ENCODE peak calls at places on chromosomes 5 and 9, in six cellular contexts. Q is ovary; X is HCT116; M is CD4-positive, CD25-positive, alpha-beta regulatory T cell; G is heart right ventricle; O is ascending aorta. Z is an unnamed sample. For H3K4me1, the result is how much of the 10 kb centered on the place peaks cover.

GRCh38 chr9:91207889-91208651 is 153.6 kb downstream of the AUH start:
- DNase-seq in Q (no peak), X (no peak), M (peak), G (no peak), O (no peak), Z (no peak)

GRCh38 chr5:126594077-126594476 is 942 bp downstream of the ALDH7A1 start:
- DNase-seq in Q (no peak), X (no peak), M (no peak), G (no peak), O (no peak), Z (no peak)

GRCh38 chr9:121649476-121650219 is 1.8 kb upstream of the DAB2IP start:
- DNase-seq in Q (no peak), X (no peak), M (no peak), G (no peak), O (no peak), Z (no peak)

GRCh38 chr9:81600631-81601030 is 88.7 kb downstream of the TLE1 start:
- DNase-seq in Q (no peak), X (no peak), M (no peak), G (no peak), O (no peak), Z (no peak)

GRCh38 chr5:94847019-94847418 is 228.6 kb downstream of the SLF1 start:
- DNase-seq in Q (no peak), X (no peak), M (no peak), G (no peak), O (no peak), Z (no peak)

GRCh38 chr9:72509053-72509452 is 12.4 kb upstream of the TMC1 start:
- DNase-seq in Q (no peak), X (no peak), M (no peak), G (no peak), O (no peak), Z (no peak)

GRCh38 chr9:18665947-18666346 is 192.0 kb downstream of the ADAMTSL1 start:
- DNase-seq in Q (no peak), X (no peak), M (no peak), G (no peak), O (no peak), Z (no peak)

GRCh38 chr9:113566712-113567071 is 103.2 kb downstream of the RGS3 start:
- DNase-seq in Q (peak), X (no peak), M (no peak), G (no peak), O (no peak), Z (no peak)

GRCh38 chr5:169632946-169633345 is 4.1 kb upstream of the DOCK2 start:
- DNase-seq in Q (no peak), X (no peak), M (no peak), G (no peak), O (no peak), Z (no peak)

GRCh38 chr5:179407191-179408175 is 62.2 kb upstream of the ADAMTS2 start:
- DNase-seq in Q (no peak), X (no peak), M (no peak), G (no peak), O (no peak), Z (no peak)

GRCh38 chr9:111965566-111966019 is 69.0 kb downstream of the UGCG start:
- DNase-seq in Q (no peak), X (peak), M (no peak), G (no peak), O (no peak), Z (no peak)

GRCh38 chr9:127180457-127181314 is 58.3 kb upstream of the ANGPTL2 start:
- DNase-seq in Q (peak), X (no peak), M (no peak), G (no peak), O (no peak), Z (no peak)

GRCh38 chr9:126375386-126375785 is 48.8 kb downstream of the MVB12B start:
- DNase-seq in Q (no peak), X (no peak), M (no peak), G (no peak), O (no peak), Z (no peak)

GRCh38 chr9:106717686-106718085 is 145.3 kb upstream of the ZNF462 start:
- DNase-seq in Q (no peak), X (peak), M (no peak), G (no peak), O (no peak), Z (no peak)

GRCh38 chr5:167294861-167295685 is 996.4 kb upstream of the WWC1 start:
- DNase-seq in Q (no peak), X (peak), M (no peak), G (no peak), O (no peak), Z (no peak)

GRCh38 chr5:123157797-123158528 is 68.9 kb downstream of the PRDM6 start:
- DNase-seq in Q (peak), X (peak), M (no peak), G (no peak), O (no peak), Z (no peak)

GRCh38 chr9:7119612-7120011 is 361.8 kb downstream of the KDM4C start:
- DNase-seq in Q (no peak), X (no peak), M (no peak), G (no peak), O (no peak), Z (no peak)

GRCh38 chr9:107174441-107174840 is 108.6 kb upstream of the RAD23B start:
- DNase-seq in Q (no peak), X (no peak), M (no peak), G (no peak), O (no peak), Z (no peak)

GRCh38 chr5:59786271-59786805 is 107.2 kb downstream of the PDE4D start:
- DNase-seq in Q (no peak), X (no peak), M (no peak), G (no peak), O (no peak), Z (no peak)

GRCh38 chr5:112649882-112650281 is 87.8 kb upstream of the APC start:
- DNase-seq in Q (no peak), X (no peak), M (no peak), G (no peak), O (no peak), Z (no peak)

GRCh38 chr9:33921967-33922895 is 105.3 kb downstream of the UBE2R2 start:
- DNase-seq in Q (no peak), X (peak), M (no peak), G (no peak), O (no peak), Z (no peak)

GRCh38 chr5:61768692-61769281 is 436.7 kb downstream of the ZSWIM6 start:
- DNase-seq in Q (no peak), X (peak), M (no peak), G (no peak), O (no peak), Z (no peak)

GRCh38 chr5:75623846-75624245 is 12.6 kb downstream of the ANKDD1B start:
- DNase-seq in Q (no peak), X (no peak), M (no peak), G (no peak), O (no peak), Z (no peak)

GRCh38 chr9:125829743-125830142 is 82.6 kb downstream of the PBX3 start:
- DNase-seq in Q (no peak), X (no peak), M (peak), G (no peak), O (no peak), Z (peak)

GRCh38 chr5:42570946-42571625 is 147.8 kb downstream of the GHR start:
- DNase-seq in Q (no peak), X (no peak), M (no peak), G (no peak), O (no peak), Z (no peak)

GRCh38 chr9:87113892-87114291 is 166.6 kb upstream of the GAS1 start:
- DNase-seq in Q (no peak), X (no peak), M (no peak), G (no peak), O (no peak), Z (no peak)

GRCh38 chr9:2227468-2227867 is 212.3 kb downstream of the SMARCA2 start:
- DNase-seq in Q (peak), X (no peak), M (no peak), G (no peak), O (no peak), Z (no peak)

GRCh38 chr5:166200532-166200931 is 2090.9 kb upstream of the WWC1 start:
- DNase-seq in Q (no peak), X (no peak), M (no peak), G (no peak), O (no peak), Z (no peak)

GRCh38 chr9:95065224-95065623 is 252.3 kb downstream of the FANCC start:
- DNase-seq in Q (no peak), X (no peak), M (no peak), G (no peak), O (no peak), Z (no peak)

GRCh38 chr9:4206718-4207117 is 93.2 kb downstream of the GLIS3 start:
- DNase-seq in Q (peak), X (no peak), M (no peak), G (no peak), O (no peak), Z (no peak)

GRCh38 chr5:173051746-173052145 is 4.4 kb upstream of the CREBRF start:
- DNase-seq in Q (no peak), X (no peak), M (no peak), G (no peak), O (no peak), Z (no peak)

GRCh38 chr5:127014573-127014972 is 15.8 kb downstream of the MARCHF3 start:
- DNase-seq in Q (no peak), X (no peak), M (no peak), G (no peak), O (no peak), Z (no peak)

GRCh38 chr9:3292311-3292710 is 233.5 kb downstream of the RFX3 start:
- DNase-seq in Q (no peak), X (no peak), M (no peak), G (no peak), O (no peak), Z (no peak)

GRCh38 chr5:137751869-137752491 is 2.2 kb downstream of the HNRNPA0 start:
- DNase-seq in Q (no peak), X (peak), M (peak), G (no peak), O (no peak), Z (no peak)
- H3K4me3 ChIP-seq in Q (peak), X (peak), M (peak), G (peak), O (peak), Z (peak)

GRCh38 chr9:134808393-134808792 is 72.2 kb upstream of the FCN2 start:
- DNase-seq in Q (no peak), X (no peak), M (no peak), G (no peak), O (no peak), Z (no peak)

GRCh38 chr9:134811079-134811672 is 69.4 kb upstream of the FCN2 start:
- DNase-seq in Q (no peak), X (no peak), M (no peak), G (no peak), O (no peak), Z (no peak)

GRCh38 chr9:134811673-134812668 is 68.6 kb upstream of the FCN2 start:
- DNase-seq in Q (no peak), X (no peak), M (no peak), G (no peak), O (no peak), Z (no peak)

GRCh38 chr9:134807726-134808125 is 72.9 kb upstream of the FCN2 start:
- DNase-seq in Q (no peak), X (no peak), M (no peak), G (no peak), O (no peak), Z (no peak)

GRCh38 chr9:134809296-134809695 is 71.3 kb upstream of the FCN2 start:
- DNase-seq in Q (no peak), X (no peak), M (no peak), G (no peak), O (no peak), Z (no peak)
- H3K27ac ChIP-seq in Q (no peak), X (no peak), M (no peak), G (no peak), O (no peak), Z (no peak)

GRCh38 chr5:148808864-148809642 is 17.4 kb upstream of the ADRB2 start:
- DNase-seq in Q (no peak), X (no peak), M (peak), G (no peak), O (no peak), Z (peak)

GRCh38 chr5:148810821-148811220 is 15.6 kb upstream of the ADRB2 start:
- DNase-seq in Q (no peak), X (no peak), M (no peak), G (no peak), O (no peak), Z (no peak)

GRCh38 chr5:148807845-148808244 is 18.6 kb upstream of the ADRB2 start:
- DNase-seq in Q (no peak), X (no peak), M (no peak), G (no peak), O (no peak), Z (no peak)

GRCh38 chr5:148806520-148806931 is 19.9 kb upstream of the ADRB2 start:
- DNase-seq in Q (no peak), X (no peak), M (no peak), G (no peak), O (no peak), Z (no peak)

GRCh38 chr5:148809781-148810524 is 16.5 kb upstream of the ADRB2 start:
- DNase-seq in Q (no peak), X (no peak), M (no peak), G (no peak), O (no peak), Z (no peak)
- H3K4me1 ChIP-seq in Q (under half), X (under half), M (under half), G (under half), O (under half), Z (under half)

GRCh38 chr9:137451976-137452760 is 7.0 kb downstream of the NSMF start:
- DNase-seq in Q (peak), X (no peak), M (no peak), G (no peak), O (peak), Z (no peak)

GRCh38 chr9:137454506-137455360 is 4.4 kb downstream of the NSMF start:
- DNase-seq in Q (peak), X (no peak), M (no peak), G (no peak), O (peak), Z (no peak)

GRCh38 chr9:137453643-137454081 is 5.5 kb downstream of the NSMF start:
- DNase-seq in Q (peak), X (no peak), M (peak), G (peak), O (peak), Z (no peak)

GRCh38 chr9:137454145-137454505 is 5.0 kb downstream of the NSMF start:
- DNase-seq in Q (peak), X (no peak), M (peak), G (peak), O (peak), Z (no peak)

DNA sequence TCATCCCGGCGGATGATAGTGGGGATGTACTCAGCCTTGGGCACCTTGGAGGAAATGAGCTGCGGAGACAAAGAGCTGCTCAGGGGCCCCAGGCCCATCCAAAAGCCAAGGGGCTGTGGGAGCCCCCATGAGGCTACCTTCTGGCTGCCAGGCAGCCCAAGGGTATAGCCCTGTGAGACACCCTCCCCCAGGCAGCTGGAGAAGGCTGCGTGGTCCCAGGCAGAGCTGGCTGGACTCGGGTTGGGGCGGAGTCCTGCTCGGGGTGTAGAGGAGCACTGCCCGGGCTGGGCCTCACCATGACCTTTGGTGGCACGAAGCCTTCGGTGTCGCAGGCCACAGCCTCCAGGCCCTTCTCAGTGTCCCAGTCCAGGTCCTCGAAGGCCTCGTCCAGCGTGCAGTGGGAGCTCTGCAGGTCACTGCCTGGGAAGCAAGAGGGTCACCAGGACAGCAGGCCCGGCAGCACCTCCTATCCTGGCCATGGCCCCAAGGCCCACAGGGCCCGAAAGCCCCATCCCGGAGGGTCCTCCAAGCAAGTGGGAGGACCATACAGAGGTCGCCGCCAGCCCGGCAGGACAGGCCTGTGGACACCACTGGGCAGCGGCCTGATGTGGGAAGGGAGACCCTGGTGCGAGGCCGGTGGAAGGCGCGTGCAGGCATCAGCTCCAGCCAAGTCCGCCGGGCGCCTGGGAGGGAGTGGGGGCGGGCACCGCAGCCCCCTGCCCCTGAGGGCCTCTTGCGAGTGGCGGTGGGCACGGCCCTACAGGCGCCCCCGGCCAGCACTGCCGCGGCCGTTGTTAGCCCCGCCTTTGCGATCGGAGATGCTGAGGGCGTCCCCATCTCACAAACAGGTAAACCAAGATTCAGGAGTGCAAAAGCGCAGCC is 6.1 kb downstream of the NSMF start:
- DNase-seq in Q (peak), X (no peak), M (no peak), G (no peak), O (peak), Z (peak)
- H3K4me3 ChIP-seq in Q (no peak), X (no peak), M (no peak), G (peak), O (no peak), Z (no peak)

GRCh38 chr5:84287964-84288363 is 96.7 kb downstream of the EDIL3 start:
- DNase-seq in Q (no peak), X (peak), M (no peak), G (no peak), O (no peak), Z (no peak)

GRCh38 chr5:84292000-84292642 is 92.6 kb downstream of the EDIL3 start:
- DNase-seq in Q (no peak), X (no peak), M (no peak), G (no peak), O (no peak), Z (no peak)

GRCh38 chr5:84290161-84290560 is 94.5 kb downstream of the EDIL3 start:
- DNase-seq in Q (no peak), X (no peak), M (no peak), G (no peak), O (no peak), Z (no peak)

GRCh38 chr5:84290673-84291072 is 94.0 kb downstream of the EDIL3 start:
- DNase-seq in Q (no peak), X (no peak), M (no peak), G (no peak), O (no peak), Z (no peak)

GRCh38 chr5:84292788-84293653 is 91.7 kb downstream of the EDIL3 start:
- DNase-seq in Q (no peak), X (no peak), M (no peak), G (no peak), O (no peak), Z (no peak)
- H3K27ac ChIP-seq in Q (no peak), X (no peak), M (no peak), G (no peak), O (no peak), Z (no peak)

DNA sequence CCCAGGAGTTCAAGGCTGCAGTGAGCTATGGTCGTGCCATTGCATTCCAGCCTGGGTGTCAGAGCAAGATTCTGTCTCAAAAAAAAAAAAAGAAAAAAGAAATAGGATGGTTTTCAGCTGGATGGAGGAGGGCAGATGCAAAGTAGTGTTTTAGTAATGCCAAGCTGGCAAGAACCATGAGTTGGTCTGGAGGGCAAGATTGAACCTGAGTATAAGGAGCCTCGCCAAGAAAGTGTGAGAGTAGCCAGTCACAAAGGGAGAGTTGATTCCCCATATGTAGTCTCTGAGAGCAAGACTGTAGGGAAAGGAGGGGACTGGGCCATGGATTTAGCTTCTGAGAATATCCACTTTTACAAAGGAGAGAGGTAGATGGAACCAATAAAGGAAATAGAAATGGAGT is 6.9 kb downstream of the TNFAIP8 start:
- DNase-seq in Q (no peak), X (no peak), M (no peak), G (no peak), O (no peak), Z (no peak)
- H3K4me1 ChIP-seq in Q (under half), X (under half), M (half or more), G (under half), O (under half), Z (half or more)

GRCh38 chr5:87195104-87195581 is 72.5 kb upstream of the RASA1 start:
- DNase-seq in Q (no peak), X (no peak), M (no peak), G (no peak), O (no peak), Z (no peak)
- H3K4me3 ChIP-seq in Q (no peak), X (no peak), M (no peak), G (no peak), O (no peak), Z (no peak)

DNA sequence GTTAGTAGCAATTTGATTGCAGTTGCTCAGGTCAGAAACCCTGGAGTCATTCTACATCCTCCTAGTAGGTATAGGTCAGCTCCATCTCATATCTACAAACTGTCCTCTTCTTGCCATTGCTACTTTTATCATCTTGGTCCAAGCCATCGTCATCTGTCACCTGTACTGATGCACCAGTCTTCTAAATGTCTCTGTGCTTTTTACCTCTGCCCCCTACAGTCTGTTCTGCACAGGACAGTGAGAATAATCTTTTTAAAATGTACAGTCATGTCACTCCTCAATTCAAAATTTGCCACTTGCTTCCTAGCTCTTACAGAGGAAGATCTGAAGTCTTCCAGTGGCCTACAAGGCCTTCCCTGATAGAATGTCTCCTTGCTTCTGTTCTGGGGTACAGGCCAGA is 6.8 kb downstream of the NNT start:
- DNase-seq in Q (no peak), X (no peak), M (peak), G (no peak), O (no peak), Z (no peak)
- H3K27ac ChIP-seq in Q (no peak), X (no peak), M (no peak), G (no peak), O (no peak), Z (no peak)

Z was measured in CD8-positive, alpha-beta T cell.